ENCODE peak calls at places on chromosomes 7 and 10, in seven cellular contexts. E, J, S, I, F, W and M are unnamed samples. For H3K4me1, the result is how much of the 10 kb centered on the place peaks cover.

GRCh38 chr10:51063166-51063565 is 11.1 kb upstream of the PRKG1 start:
- DNase-seq in I (no peak), E (no peak), J (no peak), S (no peak), W (no peak), F (no peak), M (no peak)

GRCh38 chr7:155844019-155844453 is 31.8 kb upstream of the SHH start:
- DNase-seq in J (peak), E (no peak), S (peak), W (peak), F (peak), I (no peak), M (no peak)

GRCh38 chr10:1609038-1609411 is 128.3 kb downstream of the ADARB2 start:
- DNase-seq in I (no peak), S (no peak), W (no peak), E (no peak), F (no peak), J (no peak), M (no peak)

GRCh38 chr10:46240684-46241565 is 45.9 kb upstream of the ANTXRL start:
- DNase-seq in W (no peak), S (peak), F (no peak), J (no peak), E (peak), I (no peak), M (no peak)

GRCh38 chr7:40536406-40536805 is 401.6 kb downstream of the SUGCT start:
- DNase-seq in E (no peak), F (no peak), I (no peak), S (no peak), W (no peak), J (no peak), M (no peak)

GRCh38 chr7:98678215-98678614 is 61.1 kb downstream of the NPTX2 start:
- DNase-seq in F (no peak), S (no peak), J (no peak), I (no peak), E (no peak), W (peak), M (no peak)

GRCh38 chr7:93551063-93551895 is 23.2 kb downstream of the CALCR start:
- DNase-seq in S (no peak), E (no peak), F (no peak), I (no peak), J (no peak), W (no peak), M (no peak)

GRCh38 chr10:43644252-43644651 is 4.4 kb downstream of the ZNF32 start:
- DNase-seq in W (no peak), J (no peak), E (no peak), I (no peak), S (no peak), F (no peak), M (no peak)

GRCh38 chr7:155857141-155857540 is 44.9 kb upstream of the SHH start:
- DNase-seq in S (peak), W (no peak), I (no peak), F (no peak), E (no peak), J (no peak), M (no peak)

GRCh38 chr10:116147162-116147906 is 125.7 kb downstream of the GFRA1 start:
- DNase-seq in E (peak), W (no peak), I (no peak), S (no peak), F (no peak), J (no peak), M (no peak)

GRCh38 chr7:74178632-74179031 is 4.5 kb downstream of the EIF4H start:
- DNase-seq in E (no peak), F (no peak), S (no peak), W (no peak), J (no peak), I (no peak), M (no peak)

GRCh38 chr10:90871279-90871760 is 454 bp upstream of the RPP30 start:
- DNase-seq in S (peak), J (no peak), W (no peak), F (no peak), E (no peak), I (peak), M (no peak)

GRCh38 chr7:64494912-64495461 is 67.9 kb downstream of the ZNF680 start:
- DNase-seq in J (no peak), I (no peak), F (no peak), E (no peak), W (no peak), S (no peak), M (peak)

GRCh38 chr10:72834183-72834825 is 59.2 kb upstream of the OIT3 start:
- DNase-seq in S (peak), F (no peak), E (no peak), J (no peak), W (no peak), I (peak), M (no peak)

GRCh38 chr10:34088208-34088794 is 726.8 kb downstream of the PARD3 start:
- DNase-seq in E (peak), S (no peak), J (no peak), I (no peak), F (no peak), W (peak), M (no peak)

GRCh38 chr10:48506147-48506917 is 98.5 kb downstream of the ARHGAP22 start:
- DNase-seq in S (peak), J (no peak), W (no peak), E (peak), F (no peak), I (no peak), M (no peak)

GRCh38 chr10:63537511-63537910 is 16.3 kb downstream of the REEP3 start:
- DNase-seq in I (no peak), E (no peak), W (no peak), F (no peak), J (no peak), S (no peak), M (no peak)

GRCh38 chr7:46319841-46320240 is 398.8 kb upstream of the IGFBP3 start:
- DNase-seq in I (no peak), W (no peak), E (no peak), J (no peak), S (no peak), F (no peak), M (no peak)

GRCh38 chr7:54546986-54547314 is 4.8 kb downstream of the VSTM2A start:
- DNase-seq in F (no peak), S (no peak), W (no peak), E (no peak), J (no peak), I (no peak), M (no peak)

GRCh38 chr10:29608062-29608461 is 26.7 kb downstream of the SVIL start:
- DNase-seq in I (peak), W (peak), E (no peak), J (peak), F (no peak), S (no peak), M (peak)

GRCh38 chr10:29397221-29397620 is 108.4 kb downstream of the LYZL1 start:
- DNase-seq in I (no peak), W (no peak), J (no peak), F (no peak), S (no peak), E (no peak), M (no peak)

GRCh38 chr7:101635484-101635883 is 6.4 kb upstream of the MYL10 start:
- DNase-seq in S (no peak), F (no peak), I (no peak), W (no peak), E (no peak), J (no peak), M (peak)

GRCh38 chr7:27670676-27671075 is 8.0 kb upstream of the HIBADH start:
- DNase-seq in J (no peak), S (no peak), F (no peak), I (no peak), E (no peak), W (no peak), M (no peak)

GRCh38 chr7:87574630-87575029 is 26.1 kb downstream of the ABCB1 start:
- DNase-seq in J (no peak), E (no peak), S (no peak), I (no peak), W (no peak), F (no peak), M (no peak)

GRCh38 chr10:119420950-119421875 is 121.3 kb downstream of the RGS10 start:
- DNase-seq in S (no peak), J (peak), F (no peak), I (no peak), W (no peak), E (no peak), M (peak)

GRCh38 chr7:7090460-7090859 is 91.9 kb upstream of the C1GALT1 start:
- DNase-seq in J (no peak), W (no peak), F (no peak), I (no peak), E (no peak), S (no peak), M (no peak)

GRCh38 chr10:117552156-117552620 is 9.6 kb downstream of the EMX2 start:
- DNase-seq in W (no peak), I (no peak), J (no peak), S (no peak), F (no peak), E (no peak), M (no peak)

GRCh38 chr10:13984647-13985155 is 346.0 kb downstream of the FRMD4A start:
- DNase-seq in S (no peak), F (no peak), J (no peak), E (no peak), I (no peak), W (no peak), M (no peak)

GRCh38 chr7:120842131-120842621 is 15.8 kb downstream of the TSPAN12 start:
- DNase-seq in F (no peak), E (no peak), S (no peak), W (no peak), I (no peak), J (no peak), M (no peak)

GRCh38 chr7:128105228-128106022 is 74.2 kb upstream of the LRRC4 start:
- DNase-seq in E (no peak), J (no peak), I (no peak), W (no peak), F (peak), S (no peak), M (peak)
- H3K4me1 ChIP-seq in E (under half), J (under half), I (under half), W (under half), F (under half), S (under half), M (under half)

DNA sequence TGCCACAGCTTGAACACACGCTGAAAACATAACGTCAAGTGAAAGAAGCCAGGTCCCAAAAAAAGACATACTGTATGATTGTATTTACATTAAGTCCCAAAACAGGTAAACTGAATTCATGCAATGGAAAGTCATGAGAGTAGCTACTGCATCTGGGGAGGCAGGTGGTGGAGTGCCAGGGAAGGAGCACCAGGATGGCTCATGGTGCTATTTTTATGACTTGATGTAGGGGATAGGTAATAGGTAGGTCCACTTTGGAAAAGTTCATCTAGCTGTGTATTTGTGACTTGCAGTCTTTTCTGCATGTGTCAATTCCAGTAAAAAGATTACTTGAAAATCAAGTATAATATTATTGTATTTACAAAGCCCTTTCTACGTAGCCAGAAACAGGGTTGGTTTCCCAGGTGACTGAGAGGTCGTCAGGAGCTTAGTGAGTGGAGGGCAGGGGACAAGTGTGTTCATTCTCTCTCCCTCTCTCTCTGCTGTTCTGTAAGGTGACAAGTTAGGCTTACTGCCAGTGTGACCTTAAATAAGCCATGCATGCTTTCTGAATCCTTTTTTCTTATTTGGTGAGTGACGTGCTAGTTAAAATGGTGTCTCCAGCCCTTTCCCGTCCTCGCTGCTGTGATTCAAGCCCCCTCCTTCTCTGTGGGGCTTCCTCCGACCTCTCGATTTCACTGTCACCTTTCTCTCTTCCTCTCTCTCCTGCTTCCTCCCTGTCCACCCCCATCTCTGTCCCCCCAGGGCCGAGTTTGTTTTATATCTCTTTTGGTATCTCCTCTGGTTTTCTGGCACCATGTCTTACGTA is 9.4 kb upstream of the PRKCQ start:
- DNase-seq in I (no peak), F (no peak), J (no peak), S (no peak), E (no peak), W (no peak), M (no peak)
- H3K27ac ChIP-seq in I (no peak), F (no peak), J (no peak), S (no peak), E (no peak), W (no peak), M (no peak)

GRCh38 chr7:99742737-99743394 is 7.9 kb upstream of the CYP3A7 start:
- DNase-seq in S (no peak), W (no peak), J (no peak), I (no peak), E (peak), F (no peak), M (no peak)
- H3K4me1 ChIP-seq in S (under half), W (under half), J (under half), I (under half), E (under half), F (under half), M (under half)

DNA sequence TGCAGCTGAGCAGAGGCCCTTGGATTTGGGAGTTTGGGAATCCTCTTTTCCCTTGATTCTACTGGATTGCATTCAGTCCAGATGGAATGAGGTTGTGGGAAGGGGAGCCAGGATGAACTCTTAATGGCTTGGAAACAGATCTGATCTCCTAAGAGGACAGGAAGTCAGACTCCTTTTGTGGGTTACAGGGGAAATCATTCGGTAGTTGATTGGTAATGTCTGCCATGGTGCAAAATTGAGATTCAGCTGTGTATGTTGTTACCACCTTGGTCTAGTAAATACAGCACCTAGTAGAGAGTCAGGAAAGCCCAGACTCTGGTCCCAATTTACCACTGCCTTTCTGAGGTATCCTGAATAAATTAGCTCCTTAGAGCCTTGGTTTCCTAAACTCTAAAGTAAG is 144.2 kb upstream of the TNRC18 start:
- DNase-seq in J (no peak), I (no peak), E (no peak), F (no peak), S (no peak), W (no peak), M (no peak)
- H3K27ac ChIP-seq in J (no peak), I (no peak), E (no peak), F (no peak), S (no peak), W (no peak), M (no peak)

DNA sequence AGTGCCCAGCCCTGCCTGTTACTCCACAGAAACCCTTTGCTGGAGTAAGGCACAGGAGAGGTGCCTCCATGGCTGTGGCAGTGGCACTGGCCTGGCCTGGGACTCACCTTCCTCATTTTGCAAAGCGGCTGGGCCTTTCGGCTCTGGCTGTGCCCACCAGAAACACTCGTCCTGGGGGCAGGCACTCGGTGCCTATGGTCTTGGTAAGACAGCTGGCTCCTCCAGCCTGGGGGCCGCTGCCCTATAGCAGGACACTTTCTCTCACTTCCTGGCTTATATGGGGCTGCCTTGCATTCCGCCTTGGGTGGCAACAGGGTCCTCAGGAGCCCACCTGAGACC is 13.2 kb downstream of the ZMIZ1 start:
- DNase-seq in J (no peak), W (no peak), S (no peak), E (no peak), F (no peak), I (no peak), M (no peak)
- H3K4me1 ChIP-seq in J (half or more), W (half or more), S (half or more), E (half or more), F (half or more), I (half or more), M (half or more)

GRCh38 chr10:95755511-95756004 is 405 bp upstream of the ENTPD1 start:
- DNase-seq in J (no peak), F (peak), E (no peak), W (no peak), S (peak), I (peak), M (peak)
- H3K27ac ChIP-seq in J (peak), F (peak), E (peak), W (peak), S (peak), I (peak), M (peak)

GRCh38 chr10:69571618-69572158 is 1.5 kb downstream of the NEUROG3 start:
- DNase-seq in J (no peak), W (no peak), S (no peak), F (no peak), I (no peak), E (no peak), M (no peak)
- H3K4me1 ChIP-seq in J (under half), W (under half), S (under half), F (under half), I (under half), E (under half), M (under half)